ENCODE peak calls at places on chromosome 9, in five cellular contexts. L, G, O, P and H are unnamed samples.

GRCh38 chr9:133253268-133253667 is 21.7 kb downstream of the ABO start:
- DNase-seq in L (no peak), G (no peak), O (no peak), P (no peak), H (no peak)

GRCh38 chr9:115964710-115965347 is 188.8 kb upstream of the PAPPA start:
- DNase-seq in L (no peak), G (no peak), O (no peak), P (no peak), H (no peak)

GRCh38 chr9:87213948-87214347 is 266.6 kb upstream of the GAS1 start:
- DNase-seq in L (no peak), G (no peak), O (no peak), P (no peak), H (no peak)

GRCh38 chr9:75451505-75451904 is 363.2 kb downstream of the OSTF1 start:
- DNase-seq in L (no peak), G (no peak), O (no peak), P (peak), H (no peak)

GRCh38 chr9:134178394-134178780 is 14.0 kb upstream of the RNU6ATAC start:
- DNase-seq in L (no peak), G (no peak), O (no peak), P (no peak), H (no peak)

GRCh38 chr9:89870207-89870606 is 265.4 kb downstream of the GADD45G start:
- DNase-seq in L (no peak), G (no peak), O (no peak), P (no peak), H (no peak)

GRCh38 chr9:78539904-78540303 is 243.0 kb downstream of the PSAT1 start:
- DNase-seq in L (no peak), G (peak), O (no peak), P (no peak), H (peak)

GRCh38 chr9:129549684-129550083 is 71.2 kb downstream of the C9orf50 start:
- DNase-seq in L (no peak), G (no peak), O (peak), P (no peak), H (no peak)

GRCh38 chr9:2662496-2662895 is 40.9 kb downstream of the VLDLR start:
- DNase-seq in L (no peak), G (no peak), O (no peak), P (no peak), H (no peak)